ENCODE peak calls at places on chromosomes 12 and 14, in ten cellular contexts. T is NCI-H1105; I is activated T-cell treated with anti-CD3 and anti-CD28 coated beads for 48 hours; E is NCI-H226; F is iPS-NIHi11; A is activated CD8-positive, alpha-beta memory T cell treated with anti-CD3 and anti-CD28 coated beads, Interleukin-2, amount 50 U/mL, for 48 hours; N is substantia nigra; Y is left cardiac atrium; S is naive B cell; J is stimulated activated CD8-positive, alpha-beta memory T cell treated with anti-CD3 and anti-CD28 coated beads, Interleukin-2, amount 100 ng/mL, for 1 hour. R is an unnamed sample.

GRCh38 chr14:37145395-37145794 is 27.0 kb downstream of the SLC25A21 start:
- DNase-seq in T (no peak), I (no peak), E (no peak), F (no peak), A (no peak), N (no peak), Y (no peak), S (no peak), J (no peak), R (no peak)

GRCh38 chr14:103296007-103296406 is 38.0 kb upstream of the EIF5 start:
- DNase-seq in T (no peak), I (no peak), E (no peak), F (no peak), A (no peak), N (no peak), Y (no peak), S (no peak), J (no peak), R (no peak)

GRCh38 chr12:112331891-112332290 is 50.3 kb downstream of the HECTD4 start:
- DNase-seq in T (no peak), I (no peak), E (no peak), F (no peak), A (no peak), N (no peak), Y (no peak), S (no peak), J (no peak), R (no peak)

GRCh38 chr14:65109357-65109756 is 7.0 kb upstream of the MAX start:
- DNase-seq in T (no peak), I (no peak), E (no peak), F (no peak), A (no peak), N (no peak), Y (no peak), S (no peak), J (no peak), R (no peak)

GRCh38 chr14:60964901-60965300 is 16.0 kb downstream of the TRMT5 start:
- DNase-seq in T (no peak), I (no peak), E (peak), F (no peak), A (no peak), N (no peak), Y (no peak), S (no peak), J (no peak), R (no peak)

GRCh38 chr14:74856366-74856765 is 19.6 kb downstream of the PROX2 start:
- DNase-seq in T (no peak), I (no peak), E (no peak), F (no peak), A (no peak), N (no peak), Y (no peak), S (no peak), J (no peak), R (no peak)

GRCh38 chr12:98351089-98351488 is 164.3 kb upstream of the TMPO start:
- DNase-seq in T (no peak), I (no peak), E (no peak), F (no peak), A (no peak), N (no peak), Y (no peak), S (no peak), J (no peak), R (no peak)

GRCh38 chr14:59678352-59678751 is 101.7 kb upstream of the CCDC175 start:
- DNase-seq in T (no peak), I (no peak), E (no peak), F (no peak), A (no peak), N (no peak), Y (no peak), S (no peak), J (no peak), R (no peak)

GRCh38 chr12:9039397-9039977 is 50.1 kb downstream of the KLRG1 start:
- DNase-seq in T (peak), I (no peak), E (peak), F (peak), A (no peak), N (no peak), Y (no peak), S (peak), J (no peak), R (peak)

GRCh38 chr12:57280234-57281062 is 29.5 kb upstream of the STAC3 start:
- DNase-seq in T (no peak), I (peak), E (peak), F (peak), A (peak), N (no peak), Y (no peak), S (peak), J (peak), R (no peak)